ENCODE peak calls at places on chromosomes 4 and X, in six cellular contexts. X is astrocyte of the spinal cord, A is MG63, Q is substantia nigra, W is iPS-NIHi11, C is fibroblast of the aortic adventitia. E is an unnamed sample.

GRCh38 chr4:127708985-127709384 is 21.2 kb upstream of the SLC25A31 start:
- DNase-seq in A (peak), Q (no peak), X (peak), W (peak), C (peak), E (peak)

GRCh38 chrX:131288738-131289511 is at the start of gene IGSF1:
- DNase-seq in A (peak), W (peak), Q (peak), C (no peak), X (peak), E (peak)

GRCh38 chr4:173934933-173935620 is 348.4 kb downstream of the FBXO8 start:
- DNase-seq in A (no peak), W (no peak), C (peak), Q (no peak), X (no peak), E (peak)

GRCh38 chrX:100600769-100601168 is 16.0 kb downstream of the TNMD start:
- DNase-seq in Q (no peak), X (no peak), A (no peak), W (no peak), C (no peak), E (no peak)

GRCh38 chr4:109912706-109913621 is at the start of gene EGF:
- DNase-seq in Q (no peak), C (peak), X (peak), W (peak), A (peak), E (peak)

GRCh38 chrX:1397001-1397400 is 5.1 kb upstream of the SLC25A6 start:
- DNase-seq in C (no peak), Q (no peak), X (no peak), A (no peak), W (no peak), E (no peak)

GRCh38 chrX:53071604-53072417 is 10.4 kb upstream of the TSPYL2 start:
- DNase-seq in C (peak), X (peak), W (peak), Q (no peak), A (peak), E (peak)

GRCh38 chrX:3659761-3660160 is 53.7 kb downstream of the PRKX start:
- DNase-seq in X (peak), W (no peak), A (peak), Q (no peak), C (peak), E (peak)

GRCh38 chr4:107279729-107280128 is 243.6 kb upstream of the DKK2 start:
- DNase-seq in A (no peak), C (peak), Q (no peak), X (peak), W (no peak), E (peak)

GRCh38 chrX:42714981-42715688 is 62.8 kb downstream of the PPP1R2C start:
- DNase-seq in A (peak), W (peak), Q (peak), X (peak), C (no peak), E (peak)

GRCh38 chrX:154749856-154750255 is 1.0 kb downstream of the GAB3 start:
- DNase-seq in X (no peak), Q (no peak), C (peak), A (no peak), W (no peak), E (no peak)

GRCh38 chr4:19623866-19624265 is 627.8 kb upstream of the SLIT2 start:
- DNase-seq in C (no peak), Q (no peak), W (no peak), A (no peak), X (no peak), E (peak)

GRCh38 chr4:102789317-102789717 is 28.5 kb upstream of the MANBA start:
- DNase-seq in Q (no peak), W (no peak), X (peak), A (no peak), C (peak), E (peak)

GRCh38 chr4:97468272-97468671 is 675.0 kb downstream of the STPG2 start:
- DNase-seq in Q (no peak), A (no peak), X (no peak), W (no peak), C (no peak), E (no peak)

GRCh38 chrX:6169407-6169806 is 59.3 kb downstream of the NLGN4X start:
- DNase-seq in W (no peak), C (no peak), X (peak), Q (no peak), A (no peak), E (no peak)

GRCh38 chrX:68824565-68825125 is 4.2 kb upstream of the EFNB1 start:
- DNase-seq in X (no peak), Q (no peak), A (no peak), C (no peak), W (no peak), E (no peak)

GRCh38 chr4:53601251-53601764 is 10.0 kb upstream of the LNX1 start:
- DNase-seq in A (peak), Q (no peak), X (no peak), W (peak), C (no peak), E (no peak)

GRCh38 chrX:118761950-118762725 is 34.7 kb downstream of the IL13RA1 start:
- DNase-seq in Q (no peak), C (no peak), X (no peak), A (no peak), W (peak), E (no peak)

E was measured in iris pigment epithelial cell.